ENCODE peak calls at places on chromosomes 16 and 17, in four cellular contexts. S is heart right ventricle, E is WTC11, T is left ventricle myocardium inferior. L is an unnamed sample.

GRCh38 chr17:77308768-77309726 is 168.3 kb downstream of the SEC14L1 start:
- DNase-seq in E (no peak), T (no peak), S (no peak), L (no peak)

GRCh38 chr16:75139498-75139897 is 8.8 kb upstream of the ZFP1 start:
- DNase-seq in T (no peak), S (no peak), E (no peak), L (no peak)

GRCh38 chr16:67185003-67185865 is 1.5 kb upstream of the MATCAP1 start:
- DNase-seq in S (peak), E (peak), T (peak), L (peak)

GRCh38 chr16:73183678-73184092 is 135.8 kb upstream of the ZFHX3 start:
- DNase-seq in E (no peak), T (no peak), S (no peak), L (no peak)

GRCh38 chr17:81578038-81578441 is 25.9 kb upstream of the FAAP100 start:
- DNase-seq in E (no peak), S (no peak), T (no peak), L (no peak)

GRCh38 chr17:55510986-55511721 is at the start of gene SMIM36:
- DNase-seq in T (no peak), S (no peak), E (no peak), L (no peak)

GRCh38 chr16:56912746-56913703 is 18.9 kb upstream of the HERPUD1 start:
- DNase-seq in T (no peak), E (no peak), S (no peak), L (no peak)

GRCh38 chr16:20740007-20740883 is 1.4 kb downstream of the THUMPD1 start:
- DNase-seq in S (no peak), T (no peak), E (no peak), L (no peak)

GRCh38 chr17:6681671-6682070 is 30.1 kb downstream of the C17orf100 start:
- DNase-seq in S (no peak), T (no peak), E (no peak), L (no peak)

GRCh38 chr17:41972571-41973411 is 6.2 kb downstream of the CNP start:
- DNase-seq in T (peak), E (no peak), S (peak), L (no peak)

L was measured in NCI-H1694.